ENCODE peak calls at places on chromosomes 7 and 10, in five cellular contexts. J is GM20000, Z is NCI-H460, O is right atrium auricular region, H is iPS-NIHi11. G is an unnamed sample.

GRCh38 chr10:108598320-108598695 is 1325.0 kb downstream of the XPNPEP1 start:
- DNase-seq in J (no peak), Z (no peak), O (no peak), H (peak; percentile 19), G (no peak)

GRCh38 chr7:128867241-128867640 is 4.6 kb downstream of the ATP6V1F start:
- DNase-seq in J (no peak), Z (no peak), O (no peak), H (no peak), G (no peak)

GRCh38 chr7:43076189-43076605 is 36.2 kb upstream of the HECW1 start:
- DNase-seq in J (peak; percentile 31), Z (no peak), O (no peak), H (no peak), G (no peak)

GRCh38 chr7:127873151-127873550 is 158.1 kb downstream of the LRRC4 start:
- DNase-seq in J (no peak), Z (no peak), O (no peak), H (no peak), G (no peak)

GRCh38 chr7:24715661-24716479 is 41.4 kb downstream of the GSDME start:
- DNase-seq in J (peak; percentile 71), Z (peak; percentile 22), O (peak; percentile 34), H (peak; percentile 75), G (no peak)

GRCh38 chr10:69460576-69461242 is 9.4 kb downstream of the TSPAN15 start:
- DNase-seq in J (no peak), Z (no peak), O (no peak), H (no peak), G (peak; percentile 51)

GRCh38 chr10:114544045-114544659 is 113.9 kb downstream of the ABLIM1 start:
- DNase-seq in J (peak; percentile 77), Z (no peak), O (no peak), H (no peak), G (no peak)

GRCh38 chr10:80459047-80459865 is 5.1 kb downstream of the TSPAN14 start:
- DNase-seq in J (peak; percentile 71), Z (no peak), O (peak; percentile 85), H (peak; percentile 28), G (no peak)

GRCh38 chr10:113576853-113577252 is 24.0 kb downstream of the HABP2 start:
- DNase-seq in J (no peak), Z (peak; percentile 38), O (no peak), H (peak; percentile 62), G (no peak)

GRCh38 chr7:36278767-36279171 is 110.9 kb upstream of the ANLN start:
- DNase-seq in J (no peak), Z (no peak), O (peak; percentile 38), H (no peak), G (no peak)

GRCh38 chr7:126689037-126689436 is 563.7 kb downstream of the GRM8 start:
- DNase-seq in J (no peak), Z (no peak), O (no peak), H (peak; percentile 58), G (no peak)

GRCh38 chr7:12649348-12649747 is 38.1 kb upstream of the ARL4A start:
- DNase-seq in J (no peak), Z (no peak), O (no peak), H (no peak), G (no peak)

GRCh38 chr7:7739204-7739603 is 20.8 kb upstream of the RPA3 start:
- DNase-seq in J (no peak), Z (no peak), O (no peak), H (no peak), G (no peak)

GRCh38 chr7:87354749-87355148 is 9.3 kb downstream of the CROT start:
- DNase-seq in J (no peak), Z (no peak), O (no peak), H (no peak), G (no peak)

GRCh38 chr7:26860361-26860760 is 4.0 kb downstream of the SKAP2 start:
- DNase-seq in J (no peak), Z (no peak), O (no peak), H (peak; percentile 15), G (peak; percentile 17)

GRCh38 chr10:31146496-31147219 is 115.0 kb upstream of the ZNF438 start:
- DNase-seq in J (no peak), Z (peak; percentile 5), O (peak; percentile 57), H (no peak), G (no peak)

GRCh38 chr7:128954830-128955797 is 17.4 kb downstream of the IRF5 start:
- DNase-seq in J (peak; percentile 62), Z (no peak), O (no peak), H (no peak), G (no peak)

G was measured in DMS 273 treated with DMSO at 0.1 percent for 48 hours.